ENCODE peak calls at places on chromosomes 6 and 20, in seven cellular contexts. U is GM12865; J is activated T-cell treated with anti-CD3 and anti-CD28 coated beads for 1 hour; Q is C1 segment of cervical spinal cord; D is psoas muscle; T is progenitor cell of endocrine pancreas; A is activated T-helper 2 cell treated with anti-CD3 and anti-CD28 coated beads, Interferon-gamma antibody, Interleukin-2, Interleukin-4, amounts not matched to agents 10 μg/mL and 5 μg/mL and 100 μg/mL, durations not matched to agents 14 hours and 24 hours and 36 hours. V is an unnamed sample.

GRCh38 chr6:52497652-52498408 is 77.7 kb downstream of the EFHC1 start:
- DNase-seq in T (no peak), J (no peak), Q (no peak), D (no peak), A (no peak), U (peak), V (no peak)

GRCh38 chr6:157274471-157275226 is 48.7 kb downstream of the TMEM242 start:
- DNase-seq in A (peak), D (peak), T (peak), Q (no peak), U (peak), J (peak), V (peak)

GRCh38 chr6:19279137-19279747 is 557.9 kb upstream of the ID4 start:
- DNase-seq in A (no peak), U (no peak), Q (no peak), J (no peak), D (no peak), T (no peak), V (no peak)

GRCh38 chr20:5928063-5928462 is 22.3 kb downstream of the TRMT6 start:
- DNase-seq in A (no peak), T (no peak), J (no peak), D (no peak), U (no peak), Q (no peak), V (no peak)

GRCh38 chr20:61598586-61598985 is 346.5 kb downstream of the CDH4 start:
- DNase-seq in Q (no peak), A (no peak), U (no peak), D (no peak), J (no peak), T (no peak), V (no peak)

GRCh38 chr6:9086331-9086730 is 651.0 kb upstream of the SLC35B3 start:
- DNase-seq in U (no peak), T (no peak), D (no peak), Q (no peak), A (no peak), J (no peak), V (peak)

GRCh38 chr6:138970856-138971425 is 17.1 kb downstream of the REPS1 start:
- DNase-seq in T (no peak), D (no peak), J (no peak), U (peak), A (no peak), Q (no peak), V (no peak)

GRCh38 chr20:41168281-41169183 is 31.2 kb downstream of the PLCG1 start:
- DNase-seq in T (no peak), Q (no peak), J (no peak), A (no peak), D (peak), U (no peak), V (no peak)

GRCh38 chr20:34713194-34713943 is 9.2 kb downstream of the TP53INP2 start:
- DNase-seq in A (no peak), J (no peak), D (no peak), T (no peak), U (peak), Q (no peak), V (peak)

GRCh38 chr6:19715166-19715558 is 122.0 kb upstream of the ID4 start:
- DNase-seq in Q (no peak), U (no peak), A (no peak), J (no peak), T (no peak), D (no peak), V (no peak)

GRCh38 chr6:21137708-21138358 is 455.7 kb upstream of the SOX4 start:
- DNase-seq in A (no peak), Q (no peak), T (no peak), U (no peak), J (no peak), D (no peak), V (no peak)

GRCh38 chr6:141401168-141401567 is 731.6 kb upstream of the GJE1 start:
- DNase-seq in D (no peak), A (no peak), J (no peak), T (no peak), U (no peak), Q (no peak), V (no peak)

GRCh38 chr20:12056836-12057235 is 139.1 kb downstream of the BTBD3 start:
- DNase-seq in D (no peak), U (no peak), A (no peak), T (no peak), Q (no peak), J (no peak), V (no peak)

GRCh38 chr6:148969679-148970078 is 222.8 kb downstream of the UST start:
- DNase-seq in Q (no peak), U (no peak), D (peak), A (no peak), T (no peak), J (no peak), V (no peak)

GRCh38 chr6:154515808-154516207 is 5.3 kb upstream of the CNKSR3 start:
- DNase-seq in J (no peak), U (no peak), T (no peak), Q (no peak), A (no peak), D (no peak), V (no peak)

V was measured in COLO829.